ENCODE peak calls at places on chromosomes 3 and 15, in four cellular contexts. M is H9, T is neuronal stem cell, F is H1. E is an unnamed sample.
A peak's percentile ranks its signal among the peaks of the same experiment; 100 is the strongest.

GRCh38 chr3:171646357-171647133 is 163.7 kb downstream of the PLD1 start:
- DNase-seq in M (no peak), T (peak; percentile 9), F (no peak), E (peak; percentile 80)

GRCh38 chr15:44535509-44536297 is 1.2 kb upstream of the EIF3J start:
- DNase-seq in M (peak; percentile 41), T (no peak), F (no peak), E (no peak)

GRCh38 chr3:42875325-42876151 is at the start of gene CYP8B1:
- DNase-seq in M (no peak), T (no peak), F (no peak), E (no peak)

GRCh38 chr3:178117641-178118040 is 418.6 kb upstream of the KCNMB2 start:
- DNase-seq in M (no peak), T (no peak), F (no peak), E (peak; percentile 16)

GRCh38 chr3:23822559-23822958 is 16.8 kb downstream of the UBE2E1 start:
- DNase-seq in M (no peak), T (no peak), F (no peak), E (no peak)

GRCh38 chr3:99012051-99012450 is 110.6 kb upstream of the DCBLD2 start:
- DNase-seq in M (no peak), T (no peak), F (no peak), E (peak; percentile 13)

GRCh38 chr3:11582123-11582968 is 61.4 kb downstream of the VGLL4 start:
- DNase-seq in M (peak; percentile 61), T (no peak), F (no peak), E (peak; percentile 89)

GRCh38 chr3:9036327-9037112 is 73.2 kb upstream of the RAD18 start:
- DNase-seq in M (no peak), T (no peak), F (no peak), E (peak; percentile 9)

GRCh38 chr15:50247819-50248650 is 17.5 kb downstream of the HDC start:
- DNase-seq in M (no peak), T (no peak), F (no peak), E (no peak)

GRCh38 chr15:92365079-92365478 is 28.6 kb upstream of the ST8SIA2 start:
- DNase-seq in M (no peak), T (no peak), F (no peak), E (no peak)

GRCh38 chr3:79018671-79019136 is 749.1 kb downstream of the ROBO1 start:
- DNase-seq in M (peak; percentile 59), T (peak; percentile 49), F (no peak), E (peak; percentile 64)

GRCh38 chr15:56524915-56525314 is 60.0 kb upstream of the MNS1 start:
- DNase-seq in M (no peak), T (no peak), F (no peak), E (peak; percentile 58)

GRCh38 chr3:124607163-124607562 is 123.1 kb upstream of the UMPS start:
- DNase-seq in M (no peak), T (no peak), F (no peak), E (peak; percentile 83)

DNA sequence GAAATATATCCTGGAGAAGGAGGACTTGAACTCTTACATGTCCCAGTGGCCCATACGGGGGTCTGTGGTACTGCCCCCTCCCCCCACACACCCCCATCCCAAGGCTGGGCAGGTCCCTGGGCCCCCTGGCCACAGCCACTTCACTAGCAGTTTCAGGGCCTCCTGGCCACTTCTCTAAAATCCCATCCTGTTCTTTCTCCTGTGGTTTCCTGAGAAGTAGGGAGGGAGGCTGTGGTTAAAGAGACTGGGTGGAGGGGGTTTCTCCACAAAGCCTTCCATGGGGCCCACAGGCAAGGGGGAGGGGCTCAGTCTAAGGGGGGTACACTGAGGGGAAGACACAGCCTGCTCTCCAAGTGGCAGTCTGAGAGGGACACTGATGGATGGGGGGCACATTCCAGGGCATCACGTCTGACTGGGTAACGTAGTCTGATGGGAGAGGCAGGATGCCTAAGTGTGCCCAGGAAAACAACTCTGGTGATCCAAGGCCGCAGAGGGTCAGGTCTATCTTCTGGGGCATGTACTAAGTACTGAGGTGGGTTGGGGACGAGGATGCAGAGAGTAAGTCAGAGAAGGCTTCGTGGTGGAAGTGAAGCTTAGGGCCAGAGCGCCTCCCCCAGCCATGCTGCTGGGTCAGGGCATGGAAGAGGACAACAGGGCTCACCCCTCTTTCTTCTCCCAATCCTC is 48.0 kb upstream of the C15orf39 start:
- DNase-seq in M (no peak), T (no peak), F (no peak), E (no peak)
- H2AFZ ChIP-seq in M (no peak overlapping the region), T (peak overlapping the region; percentile 9), F (no peak overlapping the region), E (no peak overlapping the region)

GRCh38 chr3:189806171-189806951 is 175.2 kb downstream of the TP63 start:
- DNase-seq in M (peak; percentile 46), T (peak; percentile 71), F (no peak), E (peak; percentile 6)
- H3K18ac ChIP-seq in M (no peak overlapping the region), T (no peak overlapping the region), F (no peak overlapping the region), E (no peak overlapping the region)

GRCh38 chr3:106587581-106587980 is 718.8 kb upstream of the CBLB start:
- DNase-seq in M (no peak), T (no peak), F (no peak), E (no peak)
- H2AFZ ChIP-seq in M (no peak overlapping the region), T (no peak overlapping the region), F (no peak overlapping the region), E (no peak overlapping the region)

DNA sequence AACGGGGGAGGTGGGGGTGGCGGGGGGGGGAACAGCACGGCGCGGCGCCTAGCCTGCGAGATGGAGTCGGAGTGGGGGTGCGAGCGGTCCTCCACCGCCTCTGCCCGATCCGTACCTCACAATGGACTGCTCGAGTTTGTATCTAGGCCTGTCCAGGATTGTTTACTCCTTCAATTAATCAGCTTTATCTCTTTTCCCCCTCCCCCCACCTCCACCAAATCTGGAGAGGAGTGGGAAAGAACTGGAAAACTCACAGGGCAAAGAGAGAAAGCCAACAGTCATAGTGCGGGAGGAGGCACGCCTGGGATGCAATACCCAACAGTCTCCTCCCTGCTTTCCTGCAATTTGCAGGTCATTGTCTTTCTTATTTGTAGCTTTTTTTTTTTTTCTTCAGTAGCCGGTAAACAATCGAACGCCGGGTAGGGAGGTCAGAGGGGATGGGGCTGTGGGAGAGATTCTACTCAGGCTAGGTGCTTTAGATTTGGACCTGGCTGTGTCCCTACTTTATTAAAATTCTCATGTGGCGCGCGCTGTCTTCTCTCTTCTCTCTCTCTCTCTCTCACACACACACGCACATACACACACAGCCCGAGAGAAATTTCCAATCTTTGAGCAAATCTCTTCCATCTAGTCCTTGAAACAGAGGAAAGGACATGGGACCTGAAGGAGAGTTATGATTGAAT is 6.9 kb upstream of the MEIS2 start:
- DNase-seq in M (peak; percentile 72), T (peak; percentile 29), F (no peak), E (no peak)
- H3K18ac ChIP-seq in M (no peak overlapping the region), T (no peak overlapping the region), F (no peak overlapping the region), E (no peak overlapping the region)

GRCh38 chr3:155010416-155010815 is 69.7 kb upstream of the MME start:
- DNase-seq in M (no peak), T (no peak), F (no peak), E (no peak)
- H2AFZ ChIP-seq in M (no peak overlapping the region), T (no peak overlapping the region), F (peak overlapping the region; percentile 96), E (peak overlapping the region; percentile 26)

DNA sequence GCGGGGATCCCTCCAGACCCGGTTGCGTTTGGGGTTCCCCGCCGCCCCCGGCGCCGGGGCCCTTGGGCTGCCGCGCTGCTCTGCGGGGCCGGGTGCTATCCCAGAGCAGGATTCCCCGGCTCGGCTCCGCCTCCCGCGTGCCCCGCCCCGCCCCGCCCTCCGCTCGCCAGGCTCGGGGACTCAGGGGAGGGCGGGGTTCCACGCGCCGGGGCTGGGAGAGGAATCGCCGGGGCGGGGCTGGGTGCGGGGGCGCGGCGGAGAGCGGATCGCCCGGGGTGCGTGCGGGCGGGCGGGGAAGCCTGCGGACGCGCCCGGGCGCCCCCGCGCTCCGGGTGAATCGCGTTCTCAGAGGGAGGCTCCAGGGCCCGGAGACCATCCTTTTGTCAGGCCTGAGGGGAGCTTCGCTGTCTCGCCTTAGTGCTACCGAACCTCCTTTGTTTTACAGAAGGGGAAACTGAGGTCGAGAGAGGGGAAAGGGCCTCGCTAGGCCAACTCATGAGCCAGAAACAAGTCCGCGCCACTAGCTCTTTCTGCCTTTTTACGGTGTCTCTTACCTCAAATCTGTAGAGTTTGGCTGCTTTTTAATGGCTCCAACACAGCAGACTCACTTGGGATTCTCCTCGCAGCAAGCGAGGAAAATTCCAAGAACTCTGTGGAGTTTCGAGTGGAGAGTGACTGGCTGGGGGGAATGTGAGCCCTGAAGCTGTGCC is at the start of gene TMEM158:
- DNase-seq in M (peak; percentile 81), T (peak; percentile 79), F (no peak), E (peak; percentile 70)
- H3K18ac ChIP-seq in M (no peak within 1 kb of the TSS), T (peak within 1 kb of the TSS; percentile 89), F (peak within 1 kb of the TSS; percentile 73), E (peak within 1 kb of the TSS; percentile 96)

GRCh38 chr3:102374863-102375637 is 59.8 kb upstream of the ZPLD1 start:
- DNase-seq in M (no peak), T (no peak), F (no peak), E (no peak)

DNA sequence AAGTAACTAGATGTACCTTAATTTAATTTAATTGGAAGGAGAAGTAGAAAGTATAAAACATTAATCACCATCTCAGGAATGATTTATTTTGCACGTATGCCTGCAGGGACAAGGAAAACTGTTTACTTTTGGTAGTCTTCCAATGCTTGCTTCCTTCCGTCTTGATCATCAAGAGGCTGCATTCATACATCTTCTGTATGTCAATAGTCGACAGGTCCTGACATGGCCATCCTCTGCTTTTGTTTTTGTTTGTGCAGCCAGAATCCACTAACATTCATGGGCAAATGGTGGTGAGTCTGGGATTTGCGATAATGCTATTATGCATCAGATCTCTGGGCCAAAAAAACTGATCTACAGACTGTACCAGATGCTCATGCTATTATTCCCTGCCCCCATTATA is 56.6 kb upstream of the ZPLD1 start:
- DNase-seq in M (no peak), T (no peak), F (no peak), E (no peak)
- H2AFZ ChIP-seq in M (no peak overlapping the region), T (no peak overlapping the region), F (no peak overlapping the region), E (no peak overlapping the region)

E was measured in IMR-90.